ENCODE peak calls at places on chromosomes 4 and X, in four cellular contexts. P, M, R and Q are unnamed samples.

GRCh38 chr4:180994722-180995121 is 1248.5 kb upstream of the TENM3 start:
- DNase-seq in P (no peak), M (no peak), R (no peak), Q (no peak)

GRCh38 chr4:37892641-37893040 is 1.8 kb downstream of the TBC1D1 start:
- DNase-seq in R (peak; percentile 57), M (no peak), P (no peak), Q (no peak)

GRCh38 chr4:41692717-41693345 is 55.7 kb downstream of the PHOX2B start:
- DNase-seq in R (no peak), M (peak; percentile 45), P (peak; percentile 77), Q (peak; percentile 69)

GRCh38 chr4:5758741-5759140 is 47.7 kb downstream of the EVC start:
- DNase-seq in M (no peak), P (peak; percentile 58), R (no peak), Q (no peak)

GRCh38 chr4:119795986-119796578 is 167.5 kb upstream of the PDE5A start:
- DNase-seq in P (no peak), R (no peak), M (peak; percentile 8), Q (no peak)

GRCh38 chrX:103779156-103779555 is 2.5 kb downstream of the PLP1 start:
- DNase-seq in P (no peak), R (no peak), M (peak; percentile 39), Q (peak; percentile 20)

GRCh38 chr4:1508161-1509160 is 102.2 kb upstream of the NKX1-1 start:
- DNase-seq in P (no peak), R (no peak), M (peak; percentile 19), Q (peak; percentile 8)

GRCh38 chr4:87087015-87087920 is 133.2 kb downstream of the KLHL8 start:
- DNase-seq in P (no peak), M (no peak), R (no peak), Q (no peak)

GRCh38 chr4:10606483-10607155 is 77.9 kb downstream of the CLNK start:
- DNase-seq in P (no peak), M (no peak), R (no peak), Q (no peak)

GRCh38 chrX:49172280-49172780 is 632 bp downstream of the PLP2 start:
- DNase-seq in M (peak; percentile 75), R (peak; percentile 89), P (peak; percentile 69), Q (peak; percentile 28)

GRCh38 chr4:184306949-184307348 is 89.3 kb upstream of the ENPP6 start:
- DNase-seq in R (no peak), P (no peak), M (no peak), Q (no peak)

GRCh38 chrX:101595739-101596419 is 21.9 kb downstream of the ARMCX6 start:
- DNase-seq in P (peak; percentile 78), M (peak; percentile 52), R (no peak), Q (peak; percentile 20)

GRCh38 chr4:123709336-123709735 is 312.7 kb downstream of the SPRY1 start:
- DNase-seq in M (no peak), P (no peak), R (no peak), Q (peak; percentile 17)

GRCh38 chr4:12993923-12994322 is 490.2 kb downstream of the RAB28 start:
- DNase-seq in M (no peak), R (no peak), P (no peak), Q (no peak)

GRCh38 chr4:138259801-138260200 is 17.7 kb upstream of the SLC7A11 start:
- DNase-seq in M (no peak), P (peak; percentile 11), R (no peak), Q (no peak)

GRCh38 chr4:110198472-110199419 is at the start of gene ELOVL6:
- DNase-seq in P (peak; percentile 85), M (peak; percentile 77), R (peak; percentile 58), Q (peak; percentile 81)

GRCh38 chrX:150234126-150234525 is 129.0 kb upstream of the MAMLD1 start:
- DNase-seq in M (no peak), R (no peak), P (no peak), Q (no peak)

GRCh38 chrX:51825432-51825831 is 68.0 kb upstream of the MAGED1 start:
- DNase-seq in M (no peak), P (peak; percentile 12), R (no peak), Q (no peak)

DNA sequence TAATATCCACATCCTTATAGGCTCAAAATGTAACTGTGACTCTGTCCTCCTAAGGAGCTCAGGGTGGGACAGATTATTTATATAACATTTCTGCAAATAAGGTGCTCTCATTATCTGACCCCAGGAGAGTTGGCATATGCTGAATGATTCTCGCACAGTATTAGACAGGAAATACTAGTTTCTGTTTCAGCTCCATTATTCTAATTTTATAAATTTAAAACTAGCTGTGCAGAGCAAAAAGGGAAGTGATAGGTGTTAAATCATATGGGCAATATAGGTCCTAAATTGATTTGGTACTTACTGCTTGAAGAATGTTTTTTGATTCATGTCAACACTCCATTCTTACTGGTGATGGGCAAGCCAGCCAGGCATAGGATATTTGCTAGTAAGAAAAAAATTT is 141.5 kb downstream of the GLRA2 start:
- DNase-seq in M (no peak), P (no peak), R (no peak), Q (no peak)
- H3K4me1 ChIP-seq in M (no peaks in the 10 kb centered on the region), P (no peaks in the 10 kb centered on the region), R (no peaks in the 10 kb centered on the region), Q (peaks cover 2% of the 10 kb centered on the region)

GRCh38 chrX:120140293-120140981 is 18.0 kb upstream of the RHOXF2 start:
- DNase-seq in M (no peak), P (no peak), R (no peak), Q (no peak)

GRCh38 chrX:120145295-120145925 is 13.0 kb upstream of the RHOXF2 start:
- DNase-seq in M (no peak), P (no peak), R (no peak), Q (no peak)

GRCh38 chrX:120147537-120147936 is 10.9 kb upstream of the RHOXF2 start:
- DNase-seq in M (no peak), R (no peak), P (no peak), Q (no peak)

GRCh38 chrX:120144178-120144844 is 14.1 kb upstream of the RHOXF2 start:
- DNase-seq in M (no peak), P (no peak), R (no peak), Q (peak; percentile 19)
- H3K4me3 ChIP-seq in M (no peak overlapping the region), P (no peak overlapping the region), R (no peak overlapping the region), Q (no peak overlapping the region)

DNA sequence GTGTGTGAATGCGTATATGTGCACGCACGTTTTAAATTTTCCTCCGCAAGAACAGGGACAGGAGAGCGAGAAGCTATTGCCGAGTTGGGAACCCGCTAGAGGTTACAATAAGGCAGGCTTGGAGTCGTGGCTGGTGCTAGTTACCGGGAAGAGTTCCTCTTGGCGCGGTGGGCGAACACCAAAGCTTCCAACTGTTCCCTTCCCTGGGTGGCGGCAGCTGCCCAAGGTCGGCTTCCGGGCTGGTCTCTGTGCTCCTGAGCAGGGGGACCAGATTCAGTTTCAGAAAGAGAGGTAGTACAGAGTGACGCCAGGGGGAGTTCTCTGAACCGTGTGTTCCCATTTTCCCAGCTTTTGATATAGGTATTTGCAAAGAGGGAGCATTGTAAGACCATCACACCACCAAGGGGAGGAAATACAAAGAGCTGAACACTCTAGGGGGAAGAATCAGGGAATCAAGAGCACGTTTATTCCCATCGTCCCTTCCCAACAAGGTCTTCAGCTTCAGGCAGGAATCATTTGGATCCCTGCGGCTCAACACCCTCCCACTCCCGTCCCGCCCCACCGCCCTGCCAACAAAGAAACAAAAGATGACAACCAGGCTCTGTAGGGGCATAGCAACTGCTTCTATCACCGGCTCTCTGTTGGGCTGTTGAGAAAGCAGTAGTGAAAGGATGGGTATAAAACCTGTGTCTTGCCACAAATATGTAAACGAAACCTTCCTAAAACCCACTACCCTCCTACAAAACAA is 113.6 kb upstream of the TEX13C start:
- DNase-seq in R (no peak), M (peak; percentile 5), P (peak; percentile 41), Q (no peak)
- TF ChIP-seq CTCF in R (no peak), M (peak; percentile 1), P (no peak), Q (no peak)

GRCh38 chrX:65671966-65672365 is 4.5 kb downstream of the MSN start:
- DNase-seq in M (no peak), P (no peak), R (no peak), Q (no peak)
- H3K4me1 ChIP-seq in M (peaks cover 8% of the 10 kb centered on the region), P (no peaks in the 10 kb centered on the region), R (peaks cover 59% of the 10 kb centered on the region), Q (no peaks in the 10 kb centered on the region)

GRCh38 chr4:104394409-104394813 is 100.3 kb downstream of the CXXC4 start:
- DNase-seq in P (no peak), R (no peak), M (peak; percentile 10), Q (peak; percentile 55)
- H3K4me3 ChIP-seq in P (no peak overlapping the region), R (no peak overlapping the region), M (peak overlapping the region; percentile 24), Q (peak overlapping the region; percentile 58)

DNA sequence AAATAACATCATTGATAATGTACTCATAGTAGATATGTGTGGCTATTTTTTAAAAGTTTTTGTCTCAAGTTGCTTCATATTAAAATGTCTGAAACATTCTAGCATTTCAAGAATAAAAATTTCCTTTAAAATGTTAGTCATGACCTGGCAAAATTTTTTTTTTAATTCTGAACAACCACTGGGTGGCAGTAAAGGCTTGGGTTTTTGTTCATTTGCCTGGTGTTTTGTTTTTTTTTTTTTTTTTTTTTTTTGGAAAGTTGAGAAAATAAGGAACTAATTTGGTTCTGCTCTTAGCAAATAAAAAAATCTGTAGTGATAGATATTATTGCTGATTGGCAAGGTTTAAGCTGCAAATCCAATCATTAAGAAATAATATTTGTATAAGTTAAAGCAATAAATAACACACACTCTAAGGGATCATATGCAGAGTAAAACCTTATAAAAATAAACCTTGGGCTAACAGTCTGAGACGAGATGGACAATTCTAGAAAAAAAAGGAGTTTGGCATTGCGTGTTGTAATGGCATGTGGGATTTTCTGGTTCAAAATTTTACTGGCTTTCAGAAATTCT is 81.4 kb downstream of the CEP44 start:
- DNase-seq in P (peak; percentile 62), R (no peak), M (peak; percentile 23), Q (peak; percentile 27)
- TF ChIP-seq CTCF in P (peak; percentile 68), R (peak; percentile 20), M (peak; percentile 75), Q (peak; percentile 50)